ENCODE peak calls at places on chromosomes 5 and 9, in nine cellular contexts. O, T, D, G, Y, R, K, V and A are unnamed samples.

GRCh38 chr9:87343816-87344438 is 153.7 kb upstream of the DAPK1 start:
- DNase-seq in T (no peak), D (peak), K (no peak), V (no peak), G (no peak), R (no peak), Y (no peak), O (no peak), A (no peak)

GRCh38 chr5:28958581-28958980 is 1920.2 kb upstream of the CDH9 start:
- DNase-seq in G (no peak), O (no peak), T (no peak), K (no peak), Y (no peak), V (no peak), D (no peak), R (no peak), A (no peak)

GRCh38 chr9:15606667-15607472 is 54.0 kb downstream of the CCDC171 start:
- DNase-seq in O (peak), G (no peak), V (peak), D (peak), T (no peak), Y (peak), K (no peak), R (peak), A (peak)

GRCh38 chr5:68261174-68262021 is 45.8 kb downstream of the PIK3R1 start:
- DNase-seq in O (no peak), K (no peak), G (no peak), T (no peak), D (peak), Y (no peak), R (peak), V (no peak), A (no peak)

GRCh38 chr9:33116855-33117254 is 40.4 kb upstream of the SMU1 start:
- DNase-seq in T (no peak), O (no peak), Y (no peak), G (no peak), K (no peak), R (no peak), V (no peak), D (peak), A (no peak)

GRCh38 chr5:30994170-30994569 is 199.3 kb upstream of the CDH6 start:
- DNase-seq in T (no peak), O (no peak), K (no peak), Y (no peak), R (no peak), V (no peak), G (no peak), D (no peak), A (no peak)

GRCh38 chr5:173745123-173745522 is 128.7 kb upstream of the BOD1 start:
- DNase-seq in O (no peak), T (no peak), V (no peak), R (no peak), G (peak), K (no peak), D (no peak), Y (no peak), A (peak)

GRCh38 chr5:98050583-98050982 is 722.9 kb upstream of the RGMB start:
- DNase-seq in O (no peak), R (peak), K (no peak), G (no peak), V (peak), D (peak), T (no peak), Y (no peak), A (no peak)

GRCh38 chr9:3856592-3856991 is 330.8 kb upstream of the RFX3 start:
- DNase-seq in T (no peak), G (no peak), O (no peak), V (no peak), R (no peak), Y (no peak), K (no peak), D (peak), A (no peak)

GRCh38 chr9:98637381-98637780 is 71.4 kb downstream of the GABBR2 start:
- DNase-seq in T (no peak), V (no peak), D (peak), Y (no peak), O (no peak), G (no peak), R (peak), K (no peak), A (no peak)

GRCh38 chr5:14928661-14929060 is 57.1 kb upstream of the ANKH start:
- DNase-seq in K (no peak), T (no peak), O (no peak), G (no peak), Y (no peak), R (peak), D (no peak), V (no peak), A (no peak)

GRCh38 chr5:105030153-105030552 is 1467.6 kb upstream of the NUDT12 start:
- DNase-seq in K (no peak), D (no peak), V (no peak), O (no peak), G (no peak), T (no peak), Y (no peak), R (no peak), A (no peak)

GRCh38 chr9:129669141-129669718 is 3.8 kb downstream of the PRRX2 start:
- DNase-seq in T (no peak), K (no peak), D (peak), O (no peak), V (no peak), R (peak), G (no peak), Y (no peak), A (no peak)

GRCh38 chr9:12640021-12640587 is 53.1 kb upstream of the TYRP1 start:
- DNase-seq in Y (no peak), K (no peak), G (no peak), R (peak), T (no peak), O (peak), V (peak), D (peak), A (no peak)

GRCh38 chr5:36049949-36050348 is 16.7 kb downstream of the UGT3A2 start:
- DNase-seq in R (no peak), T (no peak), V (no peak), D (no peak), K (no peak), Y (no peak), O (no peak), G (no peak), A (no peak)

GRCh38 chr9:3525088-3525835 is 539 bp downstream of the RFX3 start:
- DNase-seq in Y (no peak), T (peak), K (peak), O (no peak), G (peak), R (peak), V (no peak), D (peak), A (no peak)

GRCh38 chr5:169997736-169998284 is 17.5 kb upstream of the INSYN2B start:
- DNase-seq in G (no peak), R (no peak), K (no peak), T (no peak), V (no peak), Y (no peak), D (no peak), O (no peak), A (no peak)

GRCh38 chr5:78908173-78908901 is 76.8 kb downstream of the ARSB start:
- DNase-seq in G (peak), K (no peak), T (peak), Y (no peak), V (no peak), D (peak), R (peak), O (peak), A (no peak)

GRCh38 chr5:179166886-179167841 is 107.0 kb downstream of the ZNF354C start:
- DNase-seq in V (peak), T (peak), G (peak), Y (peak), R (peak), D (peak), O (peak), K (no peak), A (peak)

GRCh38 chr5:53922508-53923498 is 362.4 kb downstream of the NDUFS4 start:
- DNase-seq in R (no peak), V (no peak), T (no peak), D (no peak), G (no peak), K (no peak), O (peak), Y (no peak), A (no peak)

GRCh38 chr5:109866051-109866450 is 176.3 kb downstream of the MAN2A1 start:
- DNase-seq in D (peak), Y (no peak), V (no peak), R (peak), T (no peak), O (no peak), K (no peak), G (no peak), A (no peak)

GRCh38 chr5:84286662-84287061 is 98.0 kb downstream of the EDIL3 start:
- DNase-seq in T (no peak), K (no peak), Y (no peak), V (no peak), D (no peak), R (no peak), G (no peak), O (no peak), A (no peak)

GRCh38 chr9:81915801-81916505 is 12.3 kb upstream of the SPATA31D4 start:
- DNase-seq in V (no peak), T (no peak), K (no peak), O (no peak), D (peak), Y (no peak), R (no peak), G (no peak), A (no peak)

GRCh38 chr9:17134843-17135577 is at the start of gene CNTLN:
- DNase-seq in K (peak), T (peak), O (peak), R (peak), Y (peak), D (peak), G (peak), V (peak), A (peak)

GRCh38 chr9:2620876-2621677 is 510 bp upstream of the VLDLR start:
- DNase-seq in T (peak), Y (peak), G (peak), K (peak), R (peak), D (peak), O (peak), V (peak), A (peak)

GRCh38 chr9:110030632-110031031 is 177.3 kb downstream of the C9orf152 start:
- DNase-seq in K (no peak), T (no peak), O (no peak), R (peak), V (no peak), D (peak), Y (no peak), G (no peak), A (no peak)

GRCh38 chr9:4489562-4489918 is 728 bp upstream of the SLC1A1 start:
- DNase-seq in G (peak), T (peak), D (peak), O (no peak), V (peak), Y (no peak), R (no peak), K (no peak), A (peak)

GRCh38 chr9:137485343-137486140 is 26.4 kb upstream of the NSMF start:
- DNase-seq in K (no peak), Y (no peak), O (peak), G (no peak), R (no peak), T (no peak), V (peak), D (no peak), A (peak)

GRCh38 chr5:72841756-72842535 is 25.5 kb downstream of the TNPO1 start:
- DNase-seq in O (no peak), K (no peak), T (no peak), Y (no peak), R (peak), G (no peak), V (no peak), D (peak), A (no peak)

GRCh38 chr5:139955616-139956283 is 87.3 kb downstream of the NRG2 start:
- DNase-seq in Y (no peak), K (no peak), R (no peak), G (no peak), O (no peak), V (no peak), D (no peak), T (no peak), A (no peak)

GRCh38 chr9:15642369-15642962 is 89.6 kb downstream of the CCDC171 start:
- DNase-seq in R (peak), D (peak), V (peak), K (no peak), T (no peak), Y (peak), G (no peak), O (peak), A (no peak)

GRCh38 chr9:8284835-8285234 is 485.3 kb upstream of the DMAC1 start:
- DNase-seq in V (no peak), Y (no peak), T (no peak), R (no peak), G (no peak), K (no peak), O (no peak), D (no peak), A (no peak)

GRCh38 chr9:8473226-8473625 is 673.6 kb upstream of the DMAC1 start:
- DNase-seq in D (no peak), R (no peak), O (no peak), T (no peak), G (no peak), K (no peak), V (no peak), Y (no peak), A (no peak)

GRCh38 chr9:130451509-130452388 is 7.0 kb downstream of the ASS1 start:
- DNase-seq in K (peak), R (peak), G (peak), Y (peak), D (peak), V (peak), T (peak), O (peak), A (peak)